ENCODE peak calls at places on chromosomes 3 and 15, in six cellular contexts. K is transverse colon, X is body of pancreas, J is prostate gland, S is A549, Y is right lobe of liver. U is an unnamed sample.

GRCh38 chr3:141231923-141232861 is 567 bp downstream of the PXYLP1 start:
- DNase-seq in K (peak), X (peak), J (peak), S (peak), Y (peak), U (peak)

GRCh38 chr3:184336484-184337230 is 743 bp upstream of the FAM131A start:
- DNase-seq in K (peak), X (peak), J (peak), S (no peak), Y (no peak), U (no peak)

GRCh38 chr3:75294124-75294523 is 370.0 kb upstream of the FRG2C start:
- DNase-seq in K (peak), X (peak), J (no peak), S (peak), Y (peak), U (peak)

GRCh38 chr15:40051616-40052415 is 12.8 kb upstream of the SRP14 start:
- DNase-seq in K (peak), X (no peak), J (no peak), S (no peak), Y (no peak), U (no peak)

GRCh38 chr3:12301031-12301430 is 12.2 kb downstream of the PPARG start:
- DNase-seq in K (no peak), X (no peak), J (no peak), S (no peak), Y (no peak), U (no peak)

GRCh38 chr15:32979710-32980109 is 214.8 kb downstream of the FMN1 start:
- DNase-seq in K (no peak), X (no peak), J (no peak), S (no peak), Y (no peak), U (peak)

GRCh38 chr15:33534642-33535041 is 223.9 kb downstream of the RYR3 start:
- DNase-seq in K (no peak), X (no peak), J (no peak), S (no peak), Y (no peak), U (no peak)

GRCh38 chr3:103308921-103309320 is 874.1 kb downstream of the ZPLD1 start:
- DNase-seq in K (no peak), X (no peak), J (no peak), S (no peak), Y (no peak), U (no peak)

GRCh38 chr15:61393949-61394348 is 164.8 kb upstream of the RORA start:
- DNase-seq in K (no peak), X (no peak), J (no peak), S (no peak), Y (no peak), U (no peak)

GRCh38 chr3:110344897-110345767 is 726.5 kb upstream of the NECTIN3 start:
- DNase-seq in K (no peak), X (peak), J (no peak), S (peak), Y (no peak), U (no peak)

GRCh38 chr3:67635257-67635656 is 19.2 kb downstream of the SUCLG2 start:
- DNase-seq in K (no peak), X (no peak), J (no peak), S (peak), Y (no peak), U (peak)

GRCh38 chr3:146634346-146634745 is 29.2 kb upstream of the PLSCR5 start:
- DNase-seq in K (no peak), X (no peak), J (no peak), S (no peak), Y (no peak), U (no peak)

GRCh38 chr3:39056151-39056550 is 4.3 kb downstream of the WDR48 start:
- DNase-seq in K (no peak), X (no peak), J (no peak), S (no peak), Y (no peak), U (no peak)

GRCh38 chr3:57017481-57017880 is 43.0 kb upstream of the SPATA12 start:
- DNase-seq in K (no peak), X (peak), J (no peak), S (no peak), Y (no peak), U (peak)

GRCh38 chr3:127792664-127793292 is 29.5 kb downstream of the MGLL start:
- DNase-seq in K (peak), X (no peak), J (no peak), S (no peak), Y (no peak), U (no peak)

GRCh38 chr3:147940400-147940799 is 531.2 kb downstream of the ZIC1 start:
- DNase-seq in K (no peak), X (no peak), J (no peak), S (no peak), Y (no peak), U (no peak)

GRCh38 chr3:89276116-89276515 is 168.7 kb downstream of the EPHA3 start:
- DNase-seq in K (no peak), X (no peak), J (no peak), S (no peak), Y (no peak), U (no peak)

GRCh38 chr3:120524171-120524923 is 71.8 kb upstream of the NDUFB4 start:
- DNase-seq in K (no peak), X (no peak), J (no peak), S (no peak), Y (no peak), U (no peak)

GRCh38 chr3:193688845-193689714 is 96.1 kb downstream of the OPA1 start:
- DNase-seq in K (no peak), X (no peak), J (no peak), S (no peak), Y (no peak), U (no peak)

GRCh38 chr15:43134157-43134637 is 811 bp downstream of the TMEM62 start:
- DNase-seq in K (no peak), X (no peak), J (no peak), S (no peak), Y (no peak), U (no peak)

GRCh38 chr3:44509393-44509921 is 32.0 kb upstream of the ZNF445 start:
- DNase-seq in K (no peak), X (no peak), J (no peak), S (peak), Y (no peak), U (peak)

GRCh38 chr15:57506422-57506821 is 85.3 kb upstream of the MYZAP start:
- DNase-seq in K (no peak), X (peak), J (no peak), S (no peak), Y (no peak), U (no peak)

GRCh38 chr3:188085596-188086560 is 68.1 kb upstream of the LPP start:
- DNase-seq in K (no peak), X (peak), J (no peak), S (no peak), Y (no peak), U (no peak)

GRCh38 chr3:37291275-37291700 is 116.9 kb upstream of the LRRFIP2 start:
- DNase-seq in K (no peak), X (no peak), J (no peak), S (peak), Y (no peak), U (peak)

GRCh38 chr3:11536936-11537612 is 106.6 kb downstream of the VGLL4 start:
- DNase-seq in K (no peak), X (no peak), J (no peak), S (no peak), Y (no peak), U (no peak)

GRCh38 chr3:184234671-184235380 is 5.4 kb downstream of the VWA5B2 start:
- DNase-seq in K (no peak), X (no peak), J (no peak), S (no peak), Y (no peak), U (peak)

GRCh38 chr15:101165905-101166471 is 85.9 kb downstream of the CHSY1 start:
- DNase-seq in K (no peak), X (no peak), J (no peak), S (no peak), Y (no peak), U (no peak)

GRCh38 chr3:35505181-35505580 is 134.1 kb upstream of the ARPP21 start:
- DNase-seq in K (no peak), X (no peak), J (no peak), S (no peak), Y (no peak), U (no peak)

GRCh38 chr3:144683065-144683464 is 711.4 kb downstream of the DIPK2A start:
- DNase-seq in K (no peak), X (no peak), J (no peak), S (no peak), Y (no peak), U (no peak)

GRCh38 chr3:9912294-9912935 is 4.5 kb upstream of the IL17RC start:
- DNase-seq in K (no peak), X (no peak), J (no peak), S (no peak), Y (peak), U (no peak)
- TF ChIP-seq POLR2A in K (no peak), X (no peak), J (no peak), S (no peak), Y (no peak), U (no peak)

GRCh38 chr15:58748040-58748786 is 1.3 kb downstream of the ADAM10 start:
- DNase-seq in K (no peak), X (no peak), J (no peak), S (no peak), Y (no peak), U (no peak)

GRCh38 chr15:58746174-58746573 is 3.3 kb downstream of the ADAM10 start:
- DNase-seq in K (no peak), X (no peak), J (no peak), S (no peak), Y (no peak), U (no peak)

GRCh38 chr15:58752716-58753115 is 3.2 kb upstream of the ADAM10 start:
- DNase-seq in K (no peak), X (no peak), J (no peak), S (no peak), Y (no peak), U (no peak)

GRCh38 chr15:58748787-58749531 is 548 bp downstream of the ADAM10 start:
- DNase-seq in K (peak), X (peak), J (peak), S (peak), Y (peak), U (no peak)

DNA sequence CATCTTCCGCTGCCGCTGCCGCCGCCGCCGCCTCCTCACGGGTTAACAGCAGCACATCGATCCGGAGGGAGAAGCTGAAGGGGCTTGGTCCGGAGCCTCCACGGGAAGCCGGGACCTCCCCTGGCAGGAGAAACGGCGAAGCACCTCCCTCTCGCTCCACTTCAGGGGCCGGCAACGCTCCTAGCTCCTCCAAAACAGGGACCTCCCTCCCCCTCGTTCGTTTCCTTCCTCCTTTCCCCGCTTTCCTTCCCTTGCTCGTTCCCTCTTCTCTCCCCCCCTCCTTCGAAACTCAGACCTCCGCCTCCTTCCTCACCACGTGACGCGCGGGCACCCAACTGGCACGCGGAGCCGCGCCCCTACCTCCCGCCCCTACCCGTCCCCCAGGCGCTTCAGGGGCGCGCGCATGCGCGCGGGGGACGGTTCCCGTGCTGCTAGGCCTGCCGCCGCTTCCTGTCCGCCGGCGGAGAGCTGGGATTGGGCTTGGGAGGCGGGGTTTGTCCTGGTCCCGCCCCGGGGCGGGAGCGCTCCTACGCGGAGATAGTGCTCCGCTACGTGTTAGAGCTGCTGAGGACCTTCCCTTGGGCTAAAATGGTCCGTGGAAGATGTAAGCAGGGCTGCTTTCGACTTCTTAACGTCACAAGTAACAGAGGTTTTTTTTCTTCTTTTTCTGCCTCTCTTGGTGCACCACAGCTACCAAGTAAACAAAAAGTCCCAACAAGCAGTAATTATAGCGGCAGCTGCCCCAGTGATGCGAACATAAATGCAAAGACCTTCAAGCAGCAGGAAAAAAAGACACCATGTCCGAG is at the start of gene ADAM10:
- DNase-seq in K (peak), X (peak), J (peak), S (peak), Y (peak), U (peak)
- TF ChIP-seq POLR2A in K (peak), X (peak), J (peak), S (peak), Y (peak), U (peak)

GRCh38 chr15:55322452-55322851 is 3.4 kb downstream of the PIGB start:
- DNase-seq in K (no peak), X (no peak), J (no peak), S (no peak), Y (no peak), U (no peak)

GRCh38 chr15:55319537-55320325 is 709 bp downstream of the PIGB start:
- DNase-seq in K (peak), X (peak), J (no peak), S (no peak), Y (no peak), U (no peak)

GRCh38 chr15:55320963-55321362 is 1.9 kb downstream of the PIGB start:
- DNase-seq in K (no peak), X (no peak), J (no peak), S (no peak), Y (no peak), U (no peak)

GRCh38 chr15:55318588-55319494 is at the start of the genes PIGB and PIGBOS1:
- DNase-seq in K (peak), X (peak), J (peak), S (peak), Y (peak), U (peak)
- TF ChIP-seq POLR2A in K (peak), X (peak), J (peak), S (peak), Y (peak), U (peak)

GRCh38 chr3:59877679-59878427 is 828.0 kb upstream of the CFAP20DC start:
- DNase-seq in K (no peak), X (no peak), J (no peak), S (no peak), Y (no peak), U (no peak)
- TF ChIP-seq POLR2A in K (no peak), X (no peak), J (no peak), S (no peak), Y (no peak), U (no peak)

DNA sequence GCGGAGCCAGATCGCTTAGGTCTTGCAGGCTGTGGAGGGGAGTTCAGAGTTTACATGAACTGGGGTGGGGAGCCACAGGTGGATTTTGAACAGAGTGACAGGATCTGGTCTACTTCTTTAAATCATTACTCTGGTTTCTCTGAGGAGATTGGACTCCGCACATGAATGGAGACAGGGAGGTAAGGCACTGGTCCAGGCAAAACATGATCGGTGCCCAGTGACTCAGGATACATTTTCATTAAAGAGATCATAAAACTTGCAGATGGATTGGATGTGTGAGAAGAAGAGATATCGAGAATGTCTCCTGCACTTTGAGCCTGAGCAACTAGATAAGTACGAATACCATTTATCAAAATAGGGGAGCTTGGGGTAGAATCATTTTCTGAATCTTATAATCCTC is 61.8 kb upstream of the CMSS1 start:
- DNase-seq in K (no peak), X (no peak), J (no peak), S (no peak), Y (no peak), U (no peak)
- TF ChIP-seq POLR2A in K (no peak), X (no peak), J (no peak), S (no peak), Y (no peak), U (no peak)

DNA sequence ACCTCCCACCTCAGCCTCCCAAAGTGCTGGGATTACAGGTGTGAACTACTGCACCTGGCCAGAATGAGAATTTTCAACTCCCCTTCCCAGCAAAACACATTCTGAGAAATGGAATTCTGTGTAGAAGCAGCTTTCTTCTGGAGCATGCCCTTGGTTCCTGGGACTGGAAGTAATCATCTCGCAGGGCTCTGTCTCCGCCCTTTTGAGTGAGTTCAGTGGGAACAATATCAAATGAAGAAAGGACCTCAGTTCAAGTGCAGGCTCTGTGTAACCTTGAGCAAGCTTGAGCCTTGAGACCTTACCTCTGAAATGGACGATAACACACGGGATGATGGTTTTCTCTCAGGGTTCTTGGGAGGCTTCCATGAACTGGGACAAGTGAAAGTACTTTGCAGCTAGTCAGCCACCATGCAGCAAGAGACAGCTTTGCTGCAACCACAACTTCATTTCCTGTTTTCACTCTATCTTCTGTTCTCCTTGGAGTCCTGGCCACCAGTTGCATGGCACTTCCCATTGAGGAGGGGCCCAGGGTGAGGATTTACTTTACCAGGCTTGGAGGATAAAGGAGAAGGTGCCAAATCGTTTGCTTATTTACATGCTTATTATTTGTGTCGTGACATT is 35.7 kb upstream of the IGF1R start:
- DNase-seq in K (no peak), X (peak), J (no peak), S (no peak), Y (no peak), U (no peak)
- TF ChIP-seq POLR2A in K (no peak), X (no peak), J (no peak), S (no peak), Y (no peak), U (no peak)

GRCh38 chr3:179562467-179563297 is at the start of gene ACTL6A:
- DNase-seq in K (peak), X (peak), J (peak), S (peak), Y (peak), U (peak)
- TF ChIP-seq POLR2A in K (peak), X (peak), J (peak), S (peak), Y (peak), U (peak)

DNA sequence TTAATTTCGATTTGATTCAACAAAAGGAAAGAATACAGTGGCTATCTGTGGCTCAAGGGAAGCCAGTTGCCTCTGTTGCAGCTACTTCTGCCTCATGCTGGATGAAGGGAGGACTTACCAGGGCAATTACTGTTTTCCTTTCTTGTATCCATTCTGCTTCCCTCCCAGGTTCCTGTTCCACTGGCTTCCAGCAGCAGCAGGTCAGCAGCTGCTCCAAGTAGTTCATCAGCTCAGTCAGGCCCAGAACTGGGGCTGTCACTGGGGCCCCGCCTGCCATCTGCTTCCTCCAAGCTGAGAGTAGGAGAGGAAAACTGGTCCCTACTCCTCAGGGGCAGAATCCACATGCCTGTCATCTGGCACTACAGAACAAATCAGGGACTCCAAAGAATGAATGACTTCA is 48.6 kb upstream of the ULK4 start:
- DNase-seq in K (peak), X (peak), J (no peak), S (no peak), Y (no peak), U (no peak)
- TF ChIP-seq POLR2A in K (no peak), X (no peak), J (no peak), S (no peak), Y (no peak), U (no peak)

GRCh38 chr3:79587150-79587549 is 180.6 kb downstream of the ROBO1 start:
- DNase-seq in K (no peak), X (no peak), J (no peak), S (no peak), Y (no peak), U (no peak)
- TF ChIP-seq POLR2A in K (no peak), X (no peak), J (no peak), S (no peak), Y (no peak), U (no peak)

GRCh38 chr3:123586966-123587365 is 2.1 kb upstream of the HACD2 start:
- DNase-seq in K (no peak), X (no peak), J (no peak), S (no peak), Y (no peak), U (no peak)

GRCh38 chr3:123587399-123587798 is 2.5 kb upstream of the HACD2 start:
- DNase-seq in K (no peak), X (no peak), J (no peak), S (no peak), Y (no peak), U (no peak)

GRCh38 chr3:123584284-123584987 is 417 bp downstream of the HACD2 start:
- DNase-seq in K (peak), X (peak), J (peak), S (peak), Y (peak), U (peak)

GRCh38 chr3:123584988-123585937 is at the start of gene HACD2:
- DNase-seq in K (peak), X (peak), J (peak), S (peak), Y (peak), U (peak)

DNA sequence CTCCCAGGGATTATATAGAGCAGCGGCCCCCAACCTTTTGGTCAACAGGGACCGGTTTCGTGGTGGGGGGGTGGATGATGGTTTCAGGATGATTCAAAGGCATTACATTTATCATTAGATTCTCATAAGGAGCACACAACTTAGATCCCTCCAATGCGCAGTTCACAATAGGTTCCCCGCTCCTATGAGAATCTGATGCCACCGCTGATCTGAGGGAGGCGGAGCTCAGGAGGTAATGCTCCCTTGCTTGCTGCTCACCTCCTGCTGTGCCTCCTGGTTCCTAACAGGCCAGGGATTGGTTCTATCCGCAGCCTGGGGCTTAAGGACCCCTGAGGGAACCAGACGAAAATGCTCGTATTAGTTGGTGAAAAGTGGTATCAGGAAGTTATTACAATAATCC is 1.3 kb upstream of the HACD2 start:
- DNase-seq in K (peak), X (peak), J (peak), S (peak), Y (peak), U (no peak)
- TF ChIP-seq POLR2A in K (no peak), X (no peak), J (no peak), S (peak), Y (no peak), U (no peak)

U was measured in H54.